ENCODE peak calls at places on chromosome 7, in five cellular contexts. V, S, R, I and G are unnamed samples.

GRCh38 chr7:83178066-83178465 is 15.4 kb upstream of the PCLO start:
- DNase-seq in V (no peak), S (no peak), I (no peak), R (peak; percentile 0), G (no peak)

GRCh38 chr7:43956022-43956421 is 29.8 kb downstream of the UBE2D4 start:
- DNase-seq in I (no peak), V (no peak), S (no peak), R (no peak), G (no peak)

GRCh38 chr7:111164442-111164841 is 73.5 kb downstream of the LRRN3 start:
- DNase-seq in V (no peak), R (no peak), S (no peak), I (no peak), G (no peak)

GRCh38 chr7:139095194-139095659 is 14.3 kb downstream of the ZC3HAV1 start:
- DNase-seq in V (no peak), S (peak; percentile 85), R (no peak), I (no peak), G (no peak)

GRCh38 chr7:90178592-90179279 is 24.5 kb downstream of the STEAP1 start:
- DNase-seq in R (peak; percentile 50), I (no peak), V (no peak), S (peak; percentile 29), G (no peak)

GRCh38 chr7:126700807-126701604 is 551.7 kb downstream of the GRM8 start:
- DNase-seq in S (peak; percentile 76), R (peak; percentile 96), I (peak; percentile 76), V (no peak), G (no peak)

GRCh38 chr7:140640727-140641531 is at the start of gene DENND2A:
- DNase-seq in V (peak; percentile 77), I (peak; percentile 88), S (peak; percentile 57), R (peak; percentile 70), G (peak; percentile 85)

GRCh38 chr7:43648725-43649406 is 66.0 kb downstream of the STK17A start:
- DNase-seq in R (peak; percentile 74), I (no peak), S (peak; percentile 74), V (no peak), G (no peak)

GRCh38 chr7:33640732-33641131 is 264.6 kb upstream of the BMPER start:
- DNase-seq in S (no peak), R (no peak), I (no peak), V (no peak), G (no peak)

GRCh38 chr7:74568658-74569057 is 88.9 kb upstream of the GTF2I start:
- DNase-seq in R (no peak), V (no peak), I (no peak), S (no peak), G (no peak)

GRCh38 chr7:23967949-23968599 is 258.1 kb downstream of the STK31 start:
- DNase-seq in R (no peak), V (no peak), S (peak; percentile 10), I (no peak), G (no peak)

GRCh38 chr7:92830047-92830446 is 6.3 kb downstream of the CDK6 start:
- DNase-seq in V (no peak), R (no peak), S (no peak), I (no peak), G (no peak)

GRCh38 chr7:86643478-86644281 is at the start of gene GRM3:
- DNase-seq in V (peak; percentile 45), R (peak; percentile 22), S (peak; percentile 20), I (peak; percentile 54), G (no peak)

GRCh38 chr7:127667017-127667670 is 15.2 kb downstream of the SND1 start:
- DNase-seq in S (no peak), V (no peak), R (peak; percentile 33), I (no peak), G (no peak)

GRCh38 chr7:100545636-100546128 is 6.7 kb downstream of the AGFG2 start:
- DNase-seq in S (peak; percentile 69), R (peak; percentile 91), I (peak; percentile 86), V (no peak), G (no peak)

GRCh38 chr7:36011588-36011965 is 141.5 kb upstream of the EEPD1 start:
- DNase-seq in V (no peak), S (no peak), I (no peak), R (no peak), G (no peak)

GRCh38 chr7:17474724-17475344 is 176.4 kb downstream of the AHR start:
- DNase-seq in S (no peak), R (no peak), I (no peak), V (no peak), G (no peak)
- TF ChIP-seq CTCF in S (no peak), R (peak; percentile 27), I (no peak), V (peak; percentile 18), G (peak; percentile 51)

DNA sequence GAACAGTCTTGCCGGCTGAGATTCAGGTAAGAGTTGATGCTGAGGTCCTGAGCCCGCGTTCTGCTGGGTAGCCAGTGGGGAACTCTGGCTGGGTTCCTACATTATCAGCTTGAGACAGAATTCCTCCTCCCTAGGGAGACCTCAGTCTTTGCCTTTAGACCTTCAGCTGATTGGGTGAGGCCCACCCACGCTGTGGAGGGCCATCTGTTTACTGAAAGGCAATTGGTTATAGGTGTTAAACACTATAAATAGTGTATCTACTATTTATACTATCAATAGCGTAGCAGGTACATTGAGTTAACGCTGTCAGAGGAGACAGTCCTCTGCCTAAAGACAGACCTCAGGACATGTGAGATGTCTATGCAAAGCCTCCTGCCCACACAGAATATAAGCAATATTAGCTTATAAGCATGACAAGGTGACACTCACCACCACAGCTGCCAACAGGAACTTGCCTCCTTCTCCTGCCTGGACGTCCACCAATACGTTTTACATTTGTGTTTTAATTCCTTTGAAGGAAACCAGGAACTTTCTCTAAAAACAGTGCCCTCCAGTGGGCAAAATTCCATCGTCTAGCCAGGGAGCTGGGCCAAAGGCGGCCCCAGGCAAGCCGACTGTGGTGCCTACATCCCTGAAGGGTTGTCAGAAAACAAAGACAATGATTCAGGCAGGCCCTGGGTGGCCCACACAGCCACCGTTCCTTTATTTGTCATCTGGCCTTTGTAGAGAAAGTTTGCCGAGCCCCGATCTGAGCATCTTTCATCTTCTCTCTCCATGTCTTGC is 58.8 kb downstream of the INSIG1 start:
- DNase-seq in I (peak; percentile 57), V (no peak), S (no peak), R (no peak), G (no peak)
- TF ChIP-seq CTCF in I (peak; percentile 21), V (no peak), S (peak; percentile 22), R (peak; percentile 27), G (peak; percentile 74)

DNA sequence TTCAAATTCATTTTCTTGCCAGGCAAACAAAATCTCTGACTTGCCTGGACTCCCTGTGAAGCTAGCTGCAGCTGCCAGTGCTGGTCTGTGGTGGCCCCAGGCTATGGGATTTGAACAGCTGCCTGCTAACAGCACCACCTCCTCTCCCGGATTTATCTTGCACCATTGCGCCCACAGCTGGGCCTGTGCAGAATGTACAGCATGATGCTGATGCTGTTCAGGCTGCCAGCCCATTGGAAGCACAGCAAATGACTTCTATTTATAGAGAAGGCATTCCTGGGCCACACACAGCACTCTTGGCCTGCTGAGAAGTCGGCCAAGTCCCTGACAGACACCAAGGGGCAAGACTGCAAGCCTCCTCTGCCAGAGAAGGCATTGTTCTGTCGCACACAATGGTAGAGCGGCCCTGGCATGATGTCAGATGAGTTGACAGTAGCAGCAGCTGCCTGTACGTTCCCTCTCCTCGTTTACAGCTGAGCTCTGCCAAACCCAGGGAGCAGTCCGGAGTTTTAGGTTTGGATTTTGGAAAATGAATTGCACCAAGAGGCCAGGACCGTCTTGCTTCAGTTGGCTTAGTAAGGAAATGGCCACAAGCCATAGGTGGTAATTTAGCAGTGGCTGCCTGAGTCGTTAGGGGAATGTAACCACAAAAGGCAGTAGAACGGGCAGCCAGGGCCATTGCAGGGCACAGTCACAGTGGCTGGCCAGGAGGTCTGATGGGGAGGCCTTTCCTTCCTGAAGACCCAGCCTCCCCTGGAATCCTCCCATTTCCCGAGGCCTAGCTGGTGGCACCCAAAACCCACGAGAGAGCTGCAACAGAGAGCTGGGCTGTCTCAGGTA is 38.5 kb downstream of the MTURN start:
- DNase-seq in S (no peak), R (peak; percentile 86), I (peak; percentile 90), V (no peak), G (no peak)
- TF ChIP-seq CTCF in S (no peak), R (peak; percentile 30), I (peak; percentile 21), V (no peak), G (no peak)

GRCh38 chr7:121301441-121302213 is 27.2 kb upstream of the WNT16 start:
- DNase-seq in S (no peak), V (no peak), R (no peak), I (no peak), G (no peak)

GRCh38 chr7:121304259-121304658 is 24.5 kb upstream of the WNT16 start:
- DNase-seq in V (no peak), S (no peak), R (no peak), I (no peak), G (no peak)

GRCh38 chr7:121305109-121305508 is 23.7 kb upstream of the WNT16 start:
- DNase-seq in I (no peak), R (peak; percentile 26), S (no peak), V (no peak), G (no peak)

GRCh38 chr7:121302214-121302745 is 26.5 kb upstream of the WNT16 start:
- DNase-seq in R (no peak), V (no peak), S (no peak), I (no peak), G (no peak)

DNA sequence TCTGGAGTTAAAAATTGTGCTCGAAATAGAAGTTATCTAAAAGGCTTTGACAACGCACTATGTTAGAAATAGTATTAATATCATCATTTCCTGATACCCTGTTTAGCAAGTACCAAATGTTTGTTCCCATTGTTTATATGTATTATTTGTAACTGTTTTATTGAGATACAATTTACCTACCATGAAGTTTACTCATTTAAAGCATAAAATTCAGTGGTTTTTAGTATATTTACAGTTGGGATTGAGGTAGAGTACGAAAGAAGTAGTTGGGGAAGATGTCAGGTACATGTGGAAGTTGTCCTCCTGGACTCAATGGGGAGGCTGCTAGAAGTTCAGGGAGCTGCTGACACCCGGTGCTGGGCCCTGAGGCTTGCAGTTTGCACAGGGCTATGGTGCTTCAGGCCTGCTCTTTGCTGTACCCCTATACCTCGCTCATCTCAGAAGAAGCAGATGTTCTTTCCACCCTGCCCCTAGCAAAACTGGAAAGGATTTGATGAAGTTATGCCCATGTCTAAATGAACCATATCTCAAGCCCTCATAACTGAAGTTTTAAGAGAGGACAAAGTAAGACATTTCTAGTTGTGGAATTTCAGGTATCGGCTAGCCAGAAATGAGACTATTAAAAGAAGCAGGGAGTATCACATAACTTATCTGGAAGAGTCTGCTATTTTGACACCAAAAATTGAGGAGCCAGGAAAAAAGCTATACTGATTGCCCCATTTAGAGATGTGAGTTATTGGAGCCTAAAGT is 25.2 kb upstream of the WNT16 start:
- DNase-seq in S (no peak), R (no peak), V (no peak), I (no peak), G (no peak)
- TF ChIP-seq CTCF in S (no peak), R (no peak), V (no peak), I (no peak), G (no peak)

DNA sequence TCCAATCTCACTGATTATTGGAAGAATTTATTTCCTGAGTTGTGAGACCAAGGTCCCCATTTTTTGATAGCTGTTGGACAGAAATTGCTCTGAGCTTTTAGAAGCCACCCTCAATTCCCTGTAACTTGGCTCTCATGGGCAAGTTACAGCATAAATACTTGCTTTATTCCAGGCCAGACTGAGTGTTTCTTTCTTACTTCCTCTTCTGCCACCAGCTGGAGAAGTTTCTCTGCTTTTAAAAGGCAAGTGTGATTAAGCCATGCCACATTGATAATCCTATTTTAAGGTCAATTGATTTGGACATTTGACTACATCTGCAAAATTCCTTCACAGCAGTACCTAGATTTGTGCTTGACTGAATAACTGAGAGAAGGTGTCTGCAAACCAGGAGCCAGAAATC is 14.1 kb upstream of the TAS2R41 start:
- DNase-seq in I (no peak), S (no peak), R (no peak), V (no peak), G (no peak)
- TF ChIP-seq CTCF in I (no peak), S (no peak), R (no peak), V (no peak), G (no peak)